ENCODE peak calls at places on chromosomes 3 and 15, in seven cellular contexts. F, A, R, P, T, I and S are unnamed samples.

GRCh38 chr3:23079976-23080375 is 123.2 kb upstream of the UBE2E2 start:
- DNase-seq in T (no peak), F (no peak), R (peak; percentile 6), P (peak; percentile 60), I (no peak), A (no peak), S (no peak)

GRCh38 chr15:48560321-48561051 is 85.0 kb downstream of the FBN1 start:
- DNase-seq in R (no peak), T (no peak), F (no peak), P (no peak), I (no peak), A (no peak), S (no peak)

GRCh38 chr3:63354160-63354559 is 76.1 kb downstream of the SYNPR start:
- DNase-seq in I (no peak), P (no peak), A (no peak), T (peak; percentile 69), R (no peak), F (no peak), S (no peak)

GRCh38 chr3:186361612-186362408 is at the start of gene DGKG:
- DNase-seq in T (peak; percentile 33), A (peak; percentile 16), F (no peak), P (peak; percentile 36), I (peak; percentile 1), R (no peak), S (peak; percentile 36)

GRCh38 chr15:89167267-89168176 is 53.9 kb downstream of the RLBP1 start:
- DNase-seq in F (no peak), I (no peak), R (peak; percentile 32), T (peak; percentile 72), A (no peak), P (no peak), S (no peak)

GRCh38 chr3:147341727-147342126 is 64.6 kb downstream of the ZIC4 start:
- DNase-seq in P (no peak), F (no peak), A (no peak), R (no peak), T (no peak), I (no peak), S (no peak)

GRCh38 chr3:17188378-17188777 is 303.6 kb downstream of the PLCL2 start:
- DNase-seq in T (no peak), F (no peak), R (no peak), A (no peak), I (no peak), P (no peak), S (no peak)

GRCh38 chr3:66675383-66675782 is 174.6 kb upstream of the LRIG1 start:
- DNase-seq in I (no peak), R (no peak), F (no peak), A (no peak), T (peak; percentile 67), P (no peak), S (no peak)

GRCh38 chr15:72368895-72369294 is 6.9 kb downstream of the HEXA start:
- DNase-seq in F (no peak), I (no peak), P (peak; percentile 38), A (peak; percentile 13), T (no peak), R (no peak), S (no peak)

GRCh38 chr3:21169858-21170257 is 581.2 kb downstream of the ZNF385D start:
- DNase-seq in P (no peak), F (no peak), A (no peak), I (no peak), T (no peak), R (no peak), S (no peak)

GRCh38 chr3:26637698-26638097 is 15.1 kb downstream of the LRRC3B start:
- DNase-seq in F (no peak), I (no peak), P (no peak), A (no peak), T (no peak), R (no peak), S (no peak)